ENCODE peak calls at places on chromosomes 4 and X, in seven cellular contexts. One of them, this sample, is unnamed.

GRCh38 chrX:106932960-106933537 is 12.8 kb downstream of the CLDN2 start:
- DNase-seq in suprapubic skin: no peak
- DNase-seq in RKO: no peak
- DNase-seq in progenitor cell of endocrine pancreas: no peak
- DNase-seq in stimulated activated CD4-positive, alpha-beta T cell treated with anti-CD3 and anti-CD28 coated beads, Interleukin-1b, Interleukin-23, amount 100 ng/mL, for 24 hours: no peak
- DNase-seq in GM03348: peak
- DNase-seq in nucleus accumbens: no peak
- DNase-seq in this sample: no peak

GRCh38 chr4:72566573-72566972 is 2.4 kb downstream of the ADAMTS3 start:
- DNase-seq in suprapubic skin: no peak
- DNase-seq in RKO: no peak
- DNase-seq in progenitor cell of endocrine pancreas: no peak
- DNase-seq in stimulated activated CD4-positive, alpha-beta T cell treated with anti-CD3 and anti-CD28 coated beads, Interleukin-1b, Interleukin-23, amount 100 ng/mL, for 24 hours: no peak
- DNase-seq in GM03348: no peak
- DNase-seq in nucleus accumbens: no peak
- DNase-seq in this sample: no peak

GRCh38 chr4:154126276-154126675 is 337.4 kb upstream of the SFRP2 start:
- DNase-seq in suprapubic skin: no peak
- DNase-seq in RKO: no peak
- DNase-seq in progenitor cell of endocrine pancreas: no peak
- DNase-seq in stimulated activated CD4-positive, alpha-beta T cell treated with anti-CD3 and anti-CD28 coated beads, Interleukin-1b, Interleukin-23, amount 100 ng/mL, for 24 hours: no peak
- DNase-seq in GM03348: peak
- DNase-seq in nucleus accumbens: no peak
- DNase-seq in this sample: no peak

GRCh38 chr4:87053802-87054767 is 119.3 kb downstream of the AFF1 start:
- DNase-seq in suprapubic skin: no peak
- DNase-seq in RKO: no peak
- DNase-seq in progenitor cell of endocrine pancreas: no peak
- DNase-seq in stimulated activated CD4-positive, alpha-beta T cell treated with anti-CD3 and anti-CD28 coated beads, Interleukin-1b, Interleukin-23, amount 100 ng/mL, for 24 hours: no peak
- DNase-seq in GM03348: no peak
- DNase-seq in nucleus accumbens: no peak
- DNase-seq in this sample: no peak

GRCh38 chrX:47637546-47638195 is 7.9 kb upstream of the CFP start:
- DNase-seq in suprapubic skin: no peak
- DNase-seq in RKO: no peak
- DNase-seq in progenitor cell of endocrine pancreas: no peak
- DNase-seq in stimulated activated CD4-positive, alpha-beta T cell treated with anti-CD3 and anti-CD28 coated beads, Interleukin-1b, Interleukin-23, amount 100 ng/mL, for 24 hours: no peak
- DNase-seq in GM03348: no peak
- DNase-seq in nucleus accumbens: peak
- DNase-seq in this sample: peak

GRCh38 chrX:77892887-77893286 is 2.3 kb downstream of the MAGT1 start:
- DNase-seq in suprapubic skin: no peak
- DNase-seq in RKO: no peak
- DNase-seq in progenitor cell of endocrine pancreas: no peak
- DNase-seq in stimulated activated CD4-positive, alpha-beta T cell treated with anti-CD3 and anti-CD28 coated beads, Interleukin-1b, Interleukin-23, amount 100 ng/mL, for 24 hours: no peak
- DNase-seq in GM03348: no peak
- DNase-seq in nucleus accumbens: no peak
- DNase-seq in this sample: no peak

GRCh38 chrX:140274761-140275525 is 229.9 kb downstream of the SOX3 start:
- DNase-seq in suprapubic skin: no peak
- DNase-seq in RKO: peak
- DNase-seq in progenitor cell of endocrine pancreas: no peak
- DNase-seq in stimulated activated CD4-positive, alpha-beta T cell treated with anti-CD3 and anti-CD28 coated beads, Interleukin-1b, Interleukin-23, amount 100 ng/mL, for 24 hours: no peak
- DNase-seq in GM03348: peak
- DNase-seq in nucleus accumbens: no peak
- DNase-seq in this sample: no peak

GRCh38 chr4:76948441-76949292 is 885 bp upstream of the SEPTIN11 start:
- DNase-seq in suprapubic skin: peak
- DNase-seq in RKO: peak
- DNase-seq in progenitor cell of endocrine pancreas: peak
- DNase-seq in stimulated activated CD4-positive, alpha-beta T cell treated with anti-CD3 and anti-CD28 coated beads, Interleukin-1b, Interleukin-23, amount 100 ng/mL, for 24 hours: peak
- DNase-seq in GM03348: peak
- DNase-seq in nucleus accumbens: peak
- DNase-seq in this sample: peak

GRCh38 chr4:147408189-147408588 is 72.7 kb upstream of the EDNRA start:
- DNase-seq in suprapubic skin: no peak
- DNase-seq in RKO: no peak
- DNase-seq in progenitor cell of endocrine pancreas: no peak
- DNase-seq in stimulated activated CD4-positive, alpha-beta T cell treated with anti-CD3 and anti-CD28 coated beads, Interleukin-1b, Interleukin-23, amount 100 ng/mL, for 24 hours: no peak
- DNase-seq in GM03348: no peak
- DNase-seq in nucleus accumbens: no peak
- DNase-seq in this sample: no peak

GRCh38 chrX:23826653-23827052 is 43.7 kb downstream of the SAT1 start:
- DNase-seq in suprapubic skin: no peak
- DNase-seq in RKO: no peak
- DNase-seq in progenitor cell of endocrine pancreas: no peak
- DNase-seq in stimulated activated CD4-positive, alpha-beta T cell treated with anti-CD3 and anti-CD28 coated beads, Interleukin-1b, Interleukin-23, amount 100 ng/mL, for 24 hours: no peak
- DNase-seq in GM03348: no peak
- DNase-seq in nucleus accumbens: no peak
- DNase-seq in this sample: no peak

GRCh38 chrX:3263681-3264126 is 82.7 kb downstream of the MXRA5 start:
- DNase-seq in suprapubic skin: no peak
- DNase-seq in RKO: no peak
- DNase-seq in progenitor cell of endocrine pancreas: no peak
- DNase-seq in stimulated activated CD4-positive, alpha-beta T cell treated with anti-CD3 and anti-CD28 coated beads, Interleukin-1b, Interleukin-23, amount 100 ng/mL, for 24 hours: no peak
- DNase-seq in GM03348: no peak
- DNase-seq in nucleus accumbens: no peak
- DNase-seq in this sample: no peak

GRCh38 chr4:152193059-152193458 is 342.8 kb downstream of the FBXW7 start:
- DNase-seq in suprapubic skin: no peak
- DNase-seq in RKO: no peak
- DNase-seq in progenitor cell of endocrine pancreas: no peak
- DNase-seq in stimulated activated CD4-positive, alpha-beta T cell treated with anti-CD3 and anti-CD28 coated beads, Interleukin-1b, Interleukin-23, amount 100 ng/mL, for 24 hours: no peak
- DNase-seq in GM03348: peak
- DNase-seq in nucleus accumbens: no peak
- DNase-seq in this sample: no peak

GRCh38 chr4:48756689-48757220 is 23.3 kb downstream of the FRYL start:
- DNase-seq in suprapubic skin: no peak
- DNase-seq in RKO: no peak
- DNase-seq in progenitor cell of endocrine pancreas: no peak
- DNase-seq in stimulated activated CD4-positive, alpha-beta T cell treated with anti-CD3 and anti-CD28 coated beads, Interleukin-1b, Interleukin-23, amount 100 ng/mL, for 24 hours: no peak
- DNase-seq in GM03348: no peak
- DNase-seq in nucleus accumbens: no peak
- DNase-seq in this sample: no peak

GRCh38 chr4:123589361-123589760 is 192.8 kb downstream of the SPRY1 start:
- DNase-seq in suprapubic skin: no peak
- DNase-seq in RKO: no peak
- DNase-seq in progenitor cell of endocrine pancreas: no peak
- DNase-seq in stimulated activated CD4-positive, alpha-beta T cell treated with anti-CD3 and anti-CD28 coated beads, Interleukin-1b, Interleukin-23, amount 100 ng/mL, for 24 hours: no peak
- DNase-seq in GM03348: no peak
- DNase-seq in nucleus accumbens: no peak
- DNase-seq in this sample: no peak

GRCh38 chr4:182448281-182449151 is 205.3 kb downstream of the TENM3 start:
- DNase-seq in suprapubic skin: peak
- DNase-seq in RKO: no peak
- DNase-seq in progenitor cell of endocrine pancreas: peak
- DNase-seq in stimulated activated CD4-positive, alpha-beta T cell treated with anti-CD3 and anti-CD28 coated beads, Interleukin-1b, Interleukin-23, amount 100 ng/mL, for 24 hours: peak
- DNase-seq in GM03348: peak
- DNase-seq in nucleus accumbens: peak
- DNase-seq in this sample: peak

GRCh38 chr4:38387348-38387747 is 276.7 kb upstream of the KLF3 start:
- DNase-seq in suprapubic skin: peak
- DNase-seq in RKO: no peak
- DNase-seq in progenitor cell of endocrine pancreas: no peak
- DNase-seq in stimulated activated CD4-positive, alpha-beta T cell treated with anti-CD3 and anti-CD28 coated beads, Interleukin-1b, Interleukin-23, amount 100 ng/mL, for 24 hours: no peak
- DNase-seq in GM03348: peak
- DNase-seq in nucleus accumbens: no peak
- DNase-seq in this sample: no peak

GRCh38 chr4:101256222-101256621 is 91.1 kb downstream of the PPP3CA start:
- DNase-seq in suprapubic skin: no peak
- DNase-seq in RKO: no peak
- DNase-seq in progenitor cell of endocrine pancreas: no peak
- DNase-seq in stimulated activated CD4-positive, alpha-beta T cell treated with anti-CD3 and anti-CD28 coated beads, Interleukin-1b, Interleukin-23, amount 100 ng/mL, for 24 hours: no peak
- DNase-seq in GM03348: no peak
- DNase-seq in nucleus accumbens: no peak
- DNase-seq in this sample: no peak

GRCh38 chr4:108113229-108113628 is 55.5 kb downstream of the LEF1 start:
- DNase-seq in suprapubic skin: no peak
- DNase-seq in RKO: no peak
- DNase-seq in progenitor cell of endocrine pancreas: no peak
- DNase-seq in stimulated activated CD4-positive, alpha-beta T cell treated with anti-CD3 and anti-CD28 coated beads, Interleukin-1b, Interleukin-23, amount 100 ng/mL, for 24 hours: peak
- DNase-seq in GM03348: no peak
- DNase-seq in nucleus accumbens: no peak
- DNase-seq in this sample: no peak

GRCh38 chrX:152108527-152108926 is 29.9 kb downstream of the MAGEA10 start:
- DNase-seq in suprapubic skin: no peak
- DNase-seq in RKO: no peak
- DNase-seq in progenitor cell of endocrine pancreas: no peak
- DNase-seq in stimulated activated CD4-positive, alpha-beta T cell treated with anti-CD3 and anti-CD28 coated beads, Interleukin-1b, Interleukin-23, amount 100 ng/mL, for 24 hours: no peak
- DNase-seq in GM03348: no peak
- DNase-seq in nucleus accumbens: no peak
- DNase-seq in this sample: no peak

GRCh38 chr4:139036885-139037284 is 21.3 kb downstream of the NOCT start:
- DNase-seq in suprapubic skin: no peak
- DNase-seq in RKO: no peak
- DNase-seq in progenitor cell of endocrine pancreas: no peak
- DNase-seq in stimulated activated CD4-positive, alpha-beta T cell treated with anti-CD3 and anti-CD28 coated beads, Interleukin-1b, Interleukin-23, amount 100 ng/mL, for 24 hours: no peak
- DNase-seq in GM03348: no peak
- DNase-seq in nucleus accumbens: no peak
- DNase-seq in this sample: no peak

GRCh38 chr4:183434264-183435045 is 10.0 kb upstream of the CDKN2AIP start:
- DNase-seq in suprapubic skin: no peak
- DNase-seq in RKO: no peak
- DNase-seq in progenitor cell of endocrine pancreas: no peak
- DNase-seq in stimulated activated CD4-positive, alpha-beta T cell treated with anti-CD3 and anti-CD28 coated beads, Interleukin-1b, Interleukin-23, amount 100 ng/mL, for 24 hours: no peak
- DNase-seq in GM03348: no peak
- DNase-seq in nucleus accumbens: no peak
- DNase-seq in this sample: no peak

GRCh38 chr4:11724731-11725130 is 296.0 kb upstream of the HS3ST1 start:
- DNase-seq in suprapubic skin: no peak
- DNase-seq in RKO: no peak
- DNase-seq in progenitor cell of endocrine pancreas: no peak
- DNase-seq in stimulated activated CD4-positive, alpha-beta T cell treated with anti-CD3 and anti-CD28 coated beads, Interleukin-1b, Interleukin-23, amount 100 ng/mL, for 24 hours: no peak
- DNase-seq in GM03348: no peak
- DNase-seq in nucleus accumbens: no peak
- DNase-seq in this sample: no peak